ENCODE peak calls at places on chromosomes 4 and X, in five cellular contexts. G is stimulated activated CD8-positive, alpha-beta memory T cell treated with anti-CD3 and anti-CD28 coated beads, Interleukin-4, amount 100 ng/mL, for 1 hour; P is T-helper 2 cell; B is dermis blood vessel endothelial cell; V is mesendoderm. O is an unnamed sample.

GRCh38 chr4:113760094-113760851 is 1.3 kb downstream of the CAMK2D start:
- DNase-seq in G (no peak), P (peak; percentile 72), B (peak; percentile 62), V (peak; percentile 54), O (no peak)

GRCh38 chrX:139932077-139932900 is 564 bp downstream of the ATP11C start:
- DNase-seq in G (peak; percentile 7), P (peak; percentile 46), B (peak; percentile 53), V (no peak), O (no peak)

GRCh38 chr4:43275779-43276178 is 383.3 kb downstream of the GRXCR1 start:
- DNase-seq in G (no peak), P (no peak), B (no peak), V (no peak), O (no peak)

GRCh38 chrX:3263681-3264126 is 82.7 kb downstream of the MXRA5 start:
- DNase-seq in G (no peak), P (no peak), B (peak; percentile 1), V (no peak), O (no peak)

GRCh38 chr4:24664956-24665355 is 80.6 kb upstream of the DHX15 start:
- DNase-seq in G (no peak), P (no peak), B (no peak), V (no peak), O (no peak)

GRCh38 chr4:183264614-183265013 is 55.5 kb downstream of the CLDN22 start:
- DNase-seq in G (no peak), P (no peak), B (no peak), V (no peak), O (no peak)

GRCh38 chrX:106875151-106875550 is 28.0 kb downstream of the RIPPLY1 start:
- DNase-seq in G (no peak), P (no peak), B (no peak), V (peak; percentile 4), O (no peak)

GRCh38 chrX:22399793-22400192 is 127.1 kb downstream of the CBLL2 start:
- DNase-seq in G (no peak), P (no peak), B (no peak), V (no peak), O (no peak)

GRCh38 chr4:3226467-3226866 is 22.5 kb upstream of the MSANTD1 start:
- DNase-seq in G (no peak), P (no peak), B (no peak), V (no peak), O (no peak)

GRCh38 chr4:110087116-110087708 is 111.2 kb downstream of the ELOVL6 start:
- DNase-seq in G (no peak), P (no peak), B (peak; percentile 93), V (no peak), O (no peak)

GRCh38 chr4:152655272-152656129 is 24.3 kb downstream of the TMEM154 start:
- DNase-seq in G (no peak), P (no peak), B (no peak), V (no peak), O (no peak)

O was measured in ascending aorta.